ENCODE peak calls at places on chromosome 5, in four cellular contexts. H is colonic mucosa, I is neural progenitor cell, E is tibial nerve. Z is an unnamed sample.

GRCh38 chr5:93791520-93791972 is 50.1 kb upstream of the POU5F2 start:
- DNase-seq in E (no peak), I (no peak), H (no peak), Z (no peak)

GRCh38 chr5:17365756-17366155 is 132.3 kb upstream of the TAF11L2 start:
- DNase-seq in E (no peak), I (no peak), H (no peak), Z (no peak)

GRCh38 chr5:72394688-72395087 is 74.5 kb downstream of the PTCD2 start:
- DNase-seq in I (peak; percentile 14), H (no peak), E (no peak), Z (no peak)

GRCh38 chr5:128081111-128081865 is 2.3 kb upstream of the SLC12A2 start:
- DNase-seq in E (no peak), H (no peak), I (peak; percentile 6), Z (no peak)

GRCh38 chr5:67672633-67673032 is 476.0 kb upstream of the CD180 start:
- DNase-seq in I (no peak), E (no peak), H (no peak), Z (no peak)

GRCh38 chr5:62574599-62574998 is 4.0 kb upstream of the LRRC70 start:
- DNase-seq in I (no peak), E (no peak), H (no peak), Z (no peak)

GRCh38 chr5:41558295-41558694 is 47.9 kb upstream of the PLCXD3 start:
- DNase-seq in H (no peak), E (no peak), I (no peak), Z (no peak)

GRCh38 chr5:9513825-9514224 is 32.0 kb downstream of the SEMA5A start:
- DNase-seq in I (peak; percentile 47), H (no peak), E (no peak), Z (peak; percentile 38)

GRCh38 chr5:138832218-138832617 is 42.9 kb downstream of the LRRTM2 start:
- DNase-seq in I (no peak), E (no peak), H (no peak), Z (no peak)

GRCh38 chr5:137629646-137630045 is 106.2 kb downstream of the KLHL3 start:
- DNase-seq in I (peak; percentile 73), E (no peak), H (no peak), Z (peak; percentile 67)

GRCh38 chr5:11319851-11320580 is 559.0 kb upstream of the DAP start:
- DNase-seq in E (no peak), I (no peak), H (no peak), Z (no peak)

GRCh38 chr5:1642221-1642620 is 118.5 kb upstream of the LPCAT1 start:
- DNase-seq in E (no peak), I (no peak), H (no peak), Z (peak; percentile 31)

GRCh38 chr5:82396871-82397514 is 118.8 kb upstream of the RPS23 start:
- DNase-seq in H (peak; percentile 29), I (no peak), E (peak; percentile 67), Z (no peak)

GRCh38 chr5:76393035-76393680 is 9.9 kb upstream of the IQGAP2 start:
- DNase-seq in E (no peak), I (no peak), H (no peak), Z (peak; percentile 28)

DNA sequence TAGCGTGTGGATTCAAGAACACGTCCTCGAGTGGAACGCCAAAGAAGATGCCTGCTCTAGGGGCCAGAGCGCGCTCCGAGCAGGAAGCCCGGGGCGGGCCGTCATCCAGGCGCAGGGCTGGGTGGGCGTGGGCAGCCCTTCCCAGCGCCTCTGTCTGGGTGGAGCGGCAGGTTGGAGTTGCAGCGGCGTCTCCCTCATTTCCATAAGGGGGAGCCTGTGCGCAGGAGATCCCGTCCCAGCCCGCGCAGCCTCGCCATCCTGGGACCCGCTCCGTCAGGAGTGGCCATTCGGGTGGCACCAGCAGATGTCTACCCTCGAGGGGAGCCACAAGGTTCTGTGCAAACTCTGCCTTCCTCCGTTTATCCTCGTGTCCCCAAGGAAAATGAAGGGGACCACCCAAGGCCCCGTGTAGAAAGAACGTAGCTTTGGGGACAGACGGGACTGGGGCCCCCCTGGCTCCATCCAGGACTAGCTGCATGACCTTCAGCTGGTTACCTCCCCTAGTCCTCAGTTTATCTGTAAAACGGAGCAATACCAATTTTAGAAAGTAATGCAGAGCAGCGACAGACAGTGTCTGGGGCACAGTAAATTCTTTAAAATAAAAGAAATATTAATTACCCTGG is 155.5 kb upstream of the SMIM23 start:
- DNase-seq in E (peak; percentile 20), H (peak; percentile 34), I (peak; percentile 87), Z (peak; percentile 92)
- H3K4me3 ChIP-seq in E (no peak overlapping the region), H (no peak overlapping the region), I (peak overlapping the region; percentile 28), Z (peak overlapping the region; percentile 10)

GRCh38 chr5:31995714-31996113 is 178.4 kb downstream of the GOLPH3 start:
- DNase-seq in E (no peak), H (no peak), I (no peak), Z (no peak)

GRCh38 chr5:31996909-31997308 is 177.2 kb downstream of the GOLPH3 start:
- DNase-seq in E (no peak), H (no peak), I (no peak), Z (no peak)

GRCh38 chr5:31992377-31992776 is 181.7 kb downstream of the GOLPH3 start:
- DNase-seq in H (no peak), E (no peak), I (no peak), Z (no peak)

GRCh38 chr5:31993182-31993961 is 180.7 kb downstream of the GOLPH3 start:
- DNase-seq in H (no peak), E (no peak), I (no peak), Z (no peak)

DNA sequence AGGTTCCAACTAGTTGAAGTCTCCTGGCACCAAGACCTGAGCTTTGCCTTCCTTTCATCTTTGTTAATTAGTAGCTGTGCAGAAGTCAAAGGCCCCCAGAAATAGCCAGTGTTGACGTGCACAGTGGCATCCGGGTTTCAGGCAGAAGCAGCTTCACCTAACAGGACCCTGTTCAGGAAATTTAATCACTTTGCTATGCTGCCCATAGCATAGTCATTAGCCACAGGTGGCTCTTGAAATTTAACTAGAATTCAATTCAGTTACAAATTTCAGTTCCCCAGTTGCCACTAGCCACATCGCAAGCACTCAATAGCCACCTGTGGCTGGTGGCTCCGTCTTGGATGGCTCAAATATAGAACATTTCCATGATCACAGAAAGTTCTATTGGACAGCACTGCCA is 179.1 kb downstream of the GOLPH3 start:
- DNase-seq in I (no peak), H (no peak), E (no peak), Z (no peak)
- H3K4me3 ChIP-seq in I (no peak overlapping the region), H (no peak overlapping the region), E (no peak overlapping the region), Z (no peak overlapping the region)

GRCh38 chr5:61409568-61409967 is 77.5 kb downstream of the ZSWIM6 start:
- DNase-seq in E (no peak), H (no peak), I (no peak), Z (no peak)
- H3K4me3 ChIP-seq in E (no peak overlapping the region), H (no peak overlapping the region), I (no peak overlapping the region), Z (no peak overlapping the region)

GRCh38 chr5:96142184-96142781 is 180.6 kb upstream of the ELL2 start:
- DNase-seq in I (no peak), H (no peak), E (no peak), Z (no peak)

GRCh38 chr5:96142786-96143434 is 181.3 kb upstream of the ELL2 start:
- DNase-seq in E (no peak), H (no peak), I (no peak), Z (no peak)

GRCh38 chr5:96143450-96143849 is 181.8 kb upstream of the ELL2 start:
- DNase-seq in H (peak; percentile 31), E (no peak), I (no peak), Z (no peak)

GRCh38 chr5:96146675-96147074 is 185.0 kb upstream of the ELL2 start:
- DNase-seq in E (no peak), H (no peak), I (no peak), Z (peak; percentile 22)

DNA sequence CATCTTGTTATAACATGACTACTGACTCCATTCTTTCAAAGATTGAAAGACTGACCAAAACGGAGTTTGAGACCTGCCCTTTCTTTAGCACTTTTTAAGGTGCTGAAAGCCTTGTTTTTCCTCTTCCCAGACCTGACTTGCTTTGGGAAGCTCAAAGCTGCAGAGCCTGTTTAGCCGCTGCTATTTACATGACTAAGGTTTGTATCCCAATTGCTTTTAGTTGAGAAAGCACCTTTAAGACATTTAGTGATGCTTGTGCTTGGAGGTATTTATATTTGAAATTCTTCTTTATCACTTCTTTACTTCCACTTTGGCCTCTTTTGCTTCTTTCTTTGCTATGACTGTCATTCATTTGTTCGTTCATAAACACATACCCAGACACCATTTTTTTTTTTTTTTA is 182.6 kb upstream of the ELL2 start:
- DNase-seq in I (peak; percentile 17), H (peak; percentile 35), E (no peak), Z (peak; percentile 46)
- H3K4me3 ChIP-seq in I (no peak overlapping the region), H (no peak overlapping the region), E (no peak overlapping the region), Z (no peak overlapping the region)

GRCh38 chr5:124655943-124656459 is 90.4 kb downstream of the ZNF608 start:
- DNase-seq in I (no peak), H (peak; percentile 81), E (no peak), Z (no peak)
- H3K4me3 ChIP-seq in I (no peak overlapping the region), H (no peak overlapping the region), E (no peak overlapping the region), Z (no peak overlapping the region)